ENCODE peak calls at places on chromosomes 6 and 20, in nine cellular contexts. One of them, this sample, is unnamed.

GRCh38 chr6:140554421-140554820 is 1180.0 kb upstream of the CITED2 start:
- DNase-seq in choroid plexus epithelial cell: peak
- DNase-seq in right atrium auricular region: no peak
- DNase-seq in mucosa of descending colon: no peak
- DNase-seq in GM10248: no peak
- DNase-seq in NB4: no peak
- DNase-seq in progenitor cell of endocrine pancreas: no peak
- DNase-seq in dorsolateral prefrontal cortex: no peak
- DNase-seq in left ventricle myocardium inferior: no peak
- DNase-seq in this sample: no peak

GRCh38 chr6:71887006-71887743 is 825 bp downstream of the RIMS1 start:
- DNase-seq in dorsolateral prefrontal cortex: no peak
- DNase-seq in NB4: no peak
- DNase-seq in left ventricle myocardium inferior: no peak
- DNase-seq in right atrium auricular region: no peak
- DNase-seq in mucosa of descending colon: no peak
- DNase-seq in GM10248: peak
- DNase-seq in progenitor cell of endocrine pancreas: no peak
- DNase-seq in choroid plexus epithelial cell: peak
- DNase-seq in this sample: no peak

GRCh38 chr6:158521759-158522158 is 38.1 kb upstream of the TMEM181 start:
- DNase-seq in choroid plexus epithelial cell: no peak
- DNase-seq in dorsolateral prefrontal cortex: no peak
- DNase-seq in right atrium auricular region: no peak
- DNase-seq in NB4: no peak
- DNase-seq in progenitor cell of endocrine pancreas: no peak
- DNase-seq in mucosa of descending colon: no peak
- DNase-seq in GM10248: no peak
- DNase-seq in left ventricle myocardium inferior: no peak
- DNase-seq in this sample: no peak

GRCh38 chr6:13873288-13874190 is 51.2 kb upstream of the RNF182 start:
- DNase-seq in progenitor cell of endocrine pancreas: peak
- DNase-seq in NB4: peak
- DNase-seq in mucosa of descending colon: peak
- DNase-seq in GM10248: peak
- DNase-seq in choroid plexus epithelial cell: peak
- DNase-seq in left ventricle myocardium inferior: peak
- DNase-seq in right atrium auricular region: peak
- DNase-seq in dorsolateral prefrontal cortex: no peak
- DNase-seq in this sample: peak

GRCh38 chr6:129683606-129684322 is 26.2 kb downstream of the ARHGAP18 start:
- DNase-seq in mucosa of descending colon: peak
- DNase-seq in progenitor cell of endocrine pancreas: no peak
- DNase-seq in choroid plexus epithelial cell: peak
- DNase-seq in GM10248: peak
- DNase-seq in NB4: peak
- DNase-seq in left ventricle myocardium inferior: peak
- DNase-seq in dorsolateral prefrontal cortex: peak
- DNase-seq in right atrium auricular region: peak
- DNase-seq in this sample: peak

GRCh38 chr6:33279971-33280511 is 3.1 kb downstream of the B3GALT4 start:
- DNase-seq in left ventricle myocardium inferior: no peak
- DNase-seq in dorsolateral prefrontal cortex: no peak
- DNase-seq in GM10248: no peak
- DNase-seq in mucosa of descending colon: no peak
- DNase-seq in NB4: peak
- DNase-seq in right atrium auricular region: no peak
- DNase-seq in choroid plexus epithelial cell: peak
- DNase-seq in progenitor cell of endocrine pancreas: peak
- DNase-seq in this sample: no peak

GRCh38 chr6:10837009-10837691 is 1.2 kb downstream of the MAK start:
- DNase-seq in GM10248: no peak
- DNase-seq in mucosa of descending colon: peak
- DNase-seq in NB4: peak
- DNase-seq in choroid plexus epithelial cell: peak
- DNase-seq in right atrium auricular region: no peak
- DNase-seq in left ventricle myocardium inferior: peak
- DNase-seq in progenitor cell of endocrine pancreas: peak
- DNase-seq in dorsolateral prefrontal cortex: no peak
- DNase-seq in this sample: peak

GRCh38 chr6:82841309-82841708 is 224.3 kb downstream of the UBE3D start:
- DNase-seq in mucosa of descending colon: no peak
- DNase-seq in left ventricle myocardium inferior: no peak
- DNase-seq in NB4: no peak
- DNase-seq in dorsolateral prefrontal cortex: no peak
- DNase-seq in GM10248: no peak
- DNase-seq in progenitor cell of endocrine pancreas: no peak
- DNase-seq in choroid plexus epithelial cell: no peak
- DNase-seq in right atrium auricular region: no peak
- DNase-seq in this sample: no peak

GRCh38 chr6:167855825-167856425 is 29.2 kb downstream of the AFDN start:
- DNase-seq in NB4: no peak
- DNase-seq in GM10248: no peak
- DNase-seq in mucosa of descending colon: no peak
- DNase-seq in dorsolateral prefrontal cortex: no peak
- DNase-seq in left ventricle myocardium inferior: no peak
- DNase-seq in progenitor cell of endocrine pancreas: no peak
- DNase-seq in choroid plexus epithelial cell: peak
- DNase-seq in right atrium auricular region: no peak
- DNase-seq in this sample: no peak

GRCh38 chr20:13180986-13181889 is 39.8 kb upstream of the ISM1 start:
- DNase-seq in dorsolateral prefrontal cortex: no peak
- DNase-seq in progenitor cell of endocrine pancreas: no peak
- DNase-seq in NB4: no peak
- DNase-seq in choroid plexus epithelial cell: no peak
- DNase-seq in left ventricle myocardium inferior: no peak
- DNase-seq in GM10248: no peak
- DNase-seq in right atrium auricular region: no peak
- DNase-seq in mucosa of descending colon: no peak
- DNase-seq in this sample: no peak

GRCh38 chr20:46438156-46438750 is 31.8 kb upstream of the ELMO2 start:
- DNase-seq in choroid plexus epithelial cell: peak
- DNase-seq in right atrium auricular region: no peak
- DNase-seq in GM10248: peak
- DNase-seq in dorsolateral prefrontal cortex: peak
- DNase-seq in NB4: peak
- DNase-seq in left ventricle myocardium inferior: no peak
- DNase-seq in progenitor cell of endocrine pancreas: no peak
- DNase-seq in mucosa of descending colon: no peak
- DNase-seq in this sample: no peak

GRCh38 chr6:152160346-152160745 is 352.9 kb downstream of the ESR1 start:
- DNase-seq in NB4: no peak
- DNase-seq in progenitor cell of endocrine pancreas: no peak
- DNase-seq in choroid plexus epithelial cell: no peak
- DNase-seq in right atrium auricular region: no peak
- DNase-seq in dorsolateral prefrontal cortex: no peak
- DNase-seq in GM10248: peak
- DNase-seq in left ventricle myocardium inferior: no peak
- DNase-seq in mucosa of descending colon: no peak
- DNase-seq in this sample: no peak

GRCh38 chr6:15280023-15280422 is 34.2 kb downstream of the JARID2 start:
- DNase-seq in progenitor cell of endocrine pancreas: no peak
- DNase-seq in left ventricle myocardium inferior: no peak
- DNase-seq in GM10248: no peak
- DNase-seq in NB4: no peak
- DNase-seq in choroid plexus epithelial cell: peak
- DNase-seq in right atrium auricular region: no peak
- DNase-seq in mucosa of descending colon: no peak
- DNase-seq in dorsolateral prefrontal cortex: no peak
- DNase-seq in this sample: no peak

GRCh38 chr6:138264372-138264880 is 46.1 kb upstream of the PBOV1 start:
- DNase-seq in NB4: no peak
- DNase-seq in right atrium auricular region: no peak
- DNase-seq in choroid plexus epithelial cell: no peak
- DNase-seq in mucosa of descending colon: no peak
- DNase-seq in GM10248: no peak
- DNase-seq in left ventricle myocardium inferior: no peak
- DNase-seq in dorsolateral prefrontal cortex: no peak
- DNase-seq in progenitor cell of endocrine pancreas: no peak
- DNase-seq in this sample: no peak

GRCh38 chr6:50762798-50763197 is 49.5 kb downstream of the TFAP2D start:
- DNase-seq in choroid plexus epithelial cell: no peak
- DNase-seq in right atrium auricular region: no peak
- DNase-seq in NB4: no peak
- DNase-seq in dorsolateral prefrontal cortex: no peak
- DNase-seq in left ventricle myocardium inferior: no peak
- DNase-seq in mucosa of descending colon: no peak
- DNase-seq in progenitor cell of endocrine pancreas: no peak
- DNase-seq in GM10248: no peak
- DNase-seq in this sample: no peak

GRCh38 chr6:16832721-16833120 is 71.5 kb upstream of the ATXN1 start:
- DNase-seq in dorsolateral prefrontal cortex: no peak
- DNase-seq in progenitor cell of endocrine pancreas: no peak
- DNase-seq in right atrium auricular region: no peak
- DNase-seq in left ventricle myocardium inferior: no peak
- DNase-seq in NB4: no peak
- DNase-seq in GM10248: no peak
- DNase-seq in mucosa of descending colon: no peak
- DNase-seq in choroid plexus epithelial cell: no peak
- DNase-seq in this sample: no peak

GRCh38 chr20:21046413-21047070 is 59.6 kb downstream of the LINC00237 start:
- DNase-seq in right atrium auricular region: no peak
- DNase-seq in progenitor cell of endocrine pancreas: no peak
- DNase-seq in NB4: no peak
- DNase-seq in choroid plexus epithelial cell: no peak
- DNase-seq in dorsolateral prefrontal cortex: no peak
- DNase-seq in mucosa of descending colon: no peak
- DNase-seq in left ventricle myocardium inferior: no peak
- DNase-seq in GM10248: no peak
- DNase-seq in this sample: no peak

GRCh38 chr6:163463795-163464194 is 49.3 kb downstream of the QKI start:
- DNase-seq in NB4: no peak
- DNase-seq in dorsolateral prefrontal cortex: no peak
- DNase-seq in progenitor cell of endocrine pancreas: no peak
- DNase-seq in right atrium auricular region: no peak
- DNase-seq in left ventricle myocardium inferior: no peak
- DNase-seq in choroid plexus epithelial cell: no peak
- DNase-seq in mucosa of descending colon: no peak
- DNase-seq in GM10248: no peak
- DNase-seq in this sample: no peak

GRCh38 chr6:51584163-51584562 is 503.2 kb downstream of the PKHD1 start:
- DNase-seq in mucosa of descending colon: no peak
- DNase-seq in right atrium auricular region: no peak
- DNase-seq in left ventricle myocardium inferior: no peak
- DNase-seq in dorsolateral prefrontal cortex: no peak
- DNase-seq in progenitor cell of endocrine pancreas: no peak
- DNase-seq in choroid plexus epithelial cell: no peak
- DNase-seq in GM10248: no peak
- DNase-seq in NB4: no peak
- DNase-seq in this sample: no peak

GRCh38 chr20:54980321-54980960 is 505.0 kb downstream of the DOK5 start:
- DNase-seq in left ventricle myocardium inferior: no peak
- DNase-seq in right atrium auricular region: no peak
- DNase-seq in choroid plexus epithelial cell: peak
- DNase-seq in progenitor cell of endocrine pancreas: no peak
- DNase-seq in GM10248: no peak
- DNase-seq in dorsolateral prefrontal cortex: no peak
- DNase-seq in mucosa of descending colon: no peak
- DNase-seq in NB4: peak
- DNase-seq in this sample: no peak
- TF ChIP-seq CTCF in left ventricle myocardium inferior: peak
- TF ChIP-seq CTCF in right atrium auricular region: peak
- TF ChIP-seq CTCF in choroid plexus epithelial cell: no peak
- TF ChIP-seq CTCF in progenitor cell of endocrine pancreas: peak
- TF ChIP-seq CTCF in GM10248: peak
- TF ChIP-seq CTCF in dorsolateral prefrontal cortex: peak
- TF ChIP-seq CTCF in mucosa of descending colon: peak
- TF ChIP-seq CTCF in NB4: peak
- TF ChIP-seq CTCF in this sample: peak

DNA sequence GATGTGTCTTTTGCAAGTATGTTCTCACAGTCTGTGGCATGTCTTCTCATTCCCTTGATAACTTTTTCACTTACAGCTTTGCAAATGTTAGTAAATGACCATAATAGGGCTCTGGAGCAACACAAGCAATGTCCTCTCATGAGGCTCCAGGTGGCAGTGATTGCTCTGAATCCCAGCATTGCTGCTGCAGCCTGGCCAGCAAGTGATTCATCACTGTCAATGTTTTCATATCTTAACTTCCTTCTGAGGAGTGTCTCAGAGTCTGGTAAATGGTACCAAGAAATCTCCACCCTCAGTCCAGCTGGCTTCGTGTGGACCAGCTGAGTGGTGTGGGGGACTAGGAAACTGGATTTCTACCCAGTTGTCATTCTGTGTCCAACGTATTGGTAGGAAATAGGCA is 139.6 kb downstream of the MYLK4 start:
- DNase-seq in progenitor cell of endocrine pancreas: no peak
- DNase-seq in mucosa of descending colon: no peak
- DNase-seq in GM10248: no peak
- DNase-seq in NB4: no peak
- DNase-seq in left ventricle myocardium inferior: no peak
- DNase-seq in right atrium auricular region: no peak
- DNase-seq in choroid plexus epithelial cell: peak
- DNase-seq in dorsolateral prefrontal cortex: no peak
- DNase-seq in this sample: no peak
- TF ChIP-seq CTCF in progenitor cell of endocrine pancreas: no peak
- TF ChIP-seq CTCF in mucosa of descending colon: no peak
- TF ChIP-seq CTCF in GM10248: no peak
- TF ChIP-seq CTCF in NB4: no peak
- TF ChIP-seq CTCF in left ventricle myocardium inferior: no peak
- TF ChIP-seq CTCF in right atrium auricular region: no peak
- TF ChIP-seq CTCF in choroid plexus epithelial cell: peak
- TF ChIP-seq CTCF in dorsolateral prefrontal cortex: no peak
- TF ChIP-seq CTCF in this sample: no peak

GRCh38 chr6:6712258-6712978 is 123.9 kb downstream of the LY86 start:
- DNase-seq in left ventricle myocardium inferior: no peak
- DNase-seq in mucosa of descending colon: peak
- DNase-seq in dorsolateral prefrontal cortex: no peak
- DNase-seq in choroid plexus epithelial cell: peak
- DNase-seq in NB4: peak
- DNase-seq in right atrium auricular region: no peak
- DNase-seq in GM10248: peak
- DNase-seq in progenitor cell of endocrine pancreas: no peak
- DNase-seq in this sample: peak
- TF ChIP-seq CTCF in left ventricle myocardium inferior: no peak
- TF ChIP-seq CTCF in mucosa of descending colon: no peak
- TF ChIP-seq CTCF in dorsolateral prefrontal cortex: no peak
- TF ChIP-seq CTCF in choroid plexus epithelial cell: no peak
- TF ChIP-seq CTCF in NB4: peak
- TF ChIP-seq CTCF in right atrium auricular region: no peak
- TF ChIP-seq CTCF in GM10248: no peak
- TF ChIP-seq CTCF in progenitor cell of endocrine pancreas: peak
- TF ChIP-seq CTCF in this sample: peak

DNA sequence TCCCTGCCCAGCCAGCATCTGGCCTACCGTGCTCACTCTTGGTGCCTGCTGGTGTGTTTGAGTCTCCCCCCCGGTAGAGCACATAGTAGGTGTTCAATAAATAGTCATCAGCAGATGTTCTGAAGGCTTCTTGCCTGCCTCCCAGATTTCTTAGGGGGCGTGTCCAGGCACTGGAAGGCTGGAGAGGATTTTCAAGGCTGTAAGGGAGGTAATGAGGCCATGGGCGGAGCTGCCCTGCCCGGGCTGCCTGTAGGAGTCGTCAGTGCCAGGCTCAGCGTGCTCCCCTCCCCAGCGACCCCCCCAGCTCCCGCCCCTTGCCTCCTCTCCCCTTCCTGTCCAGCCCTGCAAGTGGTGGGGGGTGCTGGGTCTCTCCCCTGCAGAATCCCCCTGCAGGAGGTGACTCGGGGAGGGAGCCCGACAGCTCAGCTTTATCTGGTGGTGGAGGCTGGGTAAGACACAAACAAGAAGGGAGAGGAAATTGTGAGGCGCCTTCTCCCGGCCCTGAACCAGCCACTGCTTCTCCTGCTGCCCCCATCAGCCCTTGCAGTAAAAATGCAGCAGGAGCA is 55.9 kb downstream of the BCAS4 start:
- DNase-seq in progenitor cell of endocrine pancreas: no peak
- DNase-seq in choroid plexus epithelial cell: peak
- DNase-seq in left ventricle myocardium inferior: no peak
- DNase-seq in dorsolateral prefrontal cortex: no peak
- DNase-seq in NB4: no peak
- DNase-seq in GM10248: no peak
- DNase-seq in right atrium auricular region: no peak
- DNase-seq in mucosa of descending colon: no peak
- DNase-seq in this sample: peak
- TF ChIP-seq CTCF in progenitor cell of endocrine pancreas: no peak
- TF ChIP-seq CTCF in choroid plexus epithelial cell: no peak
- TF ChIP-seq CTCF in left ventricle myocardium inferior: no peak
- TF ChIP-seq CTCF in dorsolateral prefrontal cortex: no peak
- TF ChIP-seq CTCF in NB4: no peak
- TF ChIP-seq CTCF in GM10248: no peak
- TF ChIP-seq CTCF in right atrium auricular region: no peak
- TF ChIP-seq CTCF in mucosa of descending colon: no peak
- TF ChIP-seq CTCF in this sample: no peak

This sample was measured in transverse colon.